ENCODE peak calls at places on chromosomes 5 and 9, in four cellular contexts. One of them, this sample, is unnamed.

GRCh38 chr5:147479431-147479830 is 30.4 kb downstream of the DPYSL3 start:
- DNase-seq in H9: no peak
- DNase-seq in IMR-90: no peak
- DNase-seq in H1: no peak
- DNase-seq in this sample: peak

GRCh38 chr5:173953528-173954090 is 35.4 kb upstream of the C5orf47 start:
- DNase-seq in H9: no peak
- DNase-seq in IMR-90: peak
- DNase-seq in H1: no peak
- DNase-seq in this sample: no peak

GRCh38 chr5:476102-476813 is 33.3 kb downstream of the EXOC3 start:
- DNase-seq in H9: no peak
- DNase-seq in IMR-90: no peak
- DNase-seq in H1: no peak
- DNase-seq in this sample: no peak

GRCh38 chr9:98142182-98142924 is 23.3 kb upstream of the TRIM14 start:
- DNase-seq in H9: no peak
- DNase-seq in IMR-90: no peak
- DNase-seq in H1: no peak
- DNase-seq in this sample: peak

GRCh38 chr5:56534102-56534501 is 281.2 kb upstream of the MAP3K1 start:
- DNase-seq in H9: no peak
- DNase-seq in IMR-90: no peak
- DNase-seq in H1: no peak
- DNase-seq in this sample: peak

GRCh38 chr9:127541865-127542264 is 70.2 kb upstream of the STXBP1 start:
- DNase-seq in H9: no peak
- DNase-seq in IMR-90: no peak
- DNase-seq in H1: no peak
- DNase-seq in this sample: no peak

GRCh38 chr9:17578911-17579793 is at the start of gene SH3GL2:
- DNase-seq in H9: peak
- DNase-seq in IMR-90: peak
- DNase-seq in H1: peak
- DNase-seq in this sample: peak

GRCh38 chr9:135300346-135301141 is 179.0 kb upstream of the PPP1R26 start:
- DNase-seq in H9: no peak
- DNase-seq in IMR-90: no peak
- DNase-seq in H1: peak
- DNase-seq in this sample: peak

GRCh38 chr5:169201597-169201996 is 99.3 kb downstream of the SLIT3 start:
- DNase-seq in H9: no peak
- DNase-seq in IMR-90: no peak
- DNase-seq in H1: no peak
- DNase-seq in this sample: no peak

GRCh38 chr9:131739192-131739961 is 499 bp downstream of the RAPGEF1 start:
- DNase-seq in H9: no peak
- DNase-seq in IMR-90: no peak
- DNase-seq in H1: peak
- DNase-seq in this sample: peak

GRCh38 chr5:72383280-72384205 is 63.4 kb downstream of the PTCD2 start:
- DNase-seq in H9: no peak
- DNase-seq in IMR-90: peak
- DNase-seq in H1: no peak
- DNase-seq in this sample: peak

GRCh38 chr9:97703437-97704326 is 6.5 kb upstream of the XPA start:
- DNase-seq in H9: no peak
- DNase-seq in IMR-90: peak
- DNase-seq in H1: no peak
- DNase-seq in this sample: peak

GRCh38 chr9:122251351-122251750 is 13.3 kb downstream of the RBM18 start:
- DNase-seq in H9: no peak
- DNase-seq in IMR-90: no peak
- DNase-seq in H1: no peak
- DNase-seq in this sample: no peak

GRCh38 chr9:35070823-35071813 is 1.3 kb downstream of the VCP start:
- DNase-seq in H9: no peak
- DNase-seq in IMR-90: peak
- DNase-seq in H1: no peak
- DNase-seq in this sample: peak

GRCh38 chr9:130860458-130861316 is 25.6 kb downstream of the ABL1 start:
- DNase-seq in H9: no peak
- DNase-seq in IMR-90: peak
- DNase-seq in H1: no peak
- DNase-seq in this sample: peak

GRCh38 chr9:68978054-68978453 is 35.9 kb downstream of the PRKACG start:
- DNase-seq in H9: no peak
- DNase-seq in IMR-90: no peak
- DNase-seq in H1: no peak
- DNase-seq in this sample: no peak

GRCh38 chr5:41270423-41271251 is 57.3 kb upstream of the C6 start:
- DNase-seq in H9: no peak
- DNase-seq in IMR-90: peak
- DNase-seq in H1: no peak
- DNase-seq in this sample: peak

GRCh38 chr9:77793909-77794308 is 145.8 kb upstream of the GNA14 start:
- DNase-seq in H9: no peak
- DNase-seq in IMR-90: peak
- DNase-seq in H1: no peak
- DNase-seq in this sample: no peak

GRCh38 chr5:175115831-175116230 is 328.2 kb downstream of the DRD1 start:
- DNase-seq in H9: no peak
- DNase-seq in IMR-90: no peak
- DNase-seq in H1: no peak
- DNase-seq in this sample: peak

GRCh38 chr5:57626703-57627102 is 144.1 kb upstream of the ACTBL2 start:
- DNase-seq in H9: no peak
- DNase-seq in IMR-90: no peak
- DNase-seq in H1: no peak
- DNase-seq in this sample: no peak

GRCh38 chr9:33170464-33171156 is 3.5 kb upstream of the B4GALT1 start:
- DNase-seq in H9: peak
- DNase-seq in IMR-90: no peak
- DNase-seq in H1: no peak
- DNase-seq in this sample: peak

GRCh38 chr5:139733289-139733688 is 62.3 kb upstream of the PSD2 start:
- DNase-seq in H9: no peak
- DNase-seq in IMR-90: no peak
- DNase-seq in H1: no peak
- DNase-seq in this sample: no peak

GRCh38 chr5:107893642-107894041 is 222.9 kb upstream of the EFNA5 start:
- DNase-seq in H9: no peak
- DNase-seq in IMR-90: peak
- DNase-seq in H1: no peak
- DNase-seq in this sample: no peak

GRCh38 chr5:6705088-6705487 is 8.1 kb upstream of the TENT4A start:
- DNase-seq in H9: no peak
- DNase-seq in IMR-90: no peak
- DNase-seq in H1: no peak
- DNase-seq in this sample: no peak

GRCh38 chr9:82091610-82092009 is 103.0 kb downstream of the SPATA31D1 start:
- DNase-seq in H9: no peak
- DNase-seq in IMR-90: no peak
- DNase-seq in H1: no peak
- DNase-seq in this sample: no peak
- H3K9ac ChIP-seq in H9: no peak
- H3K9ac ChIP-seq in IMR-90: no peak
- H3K9ac ChIP-seq in H1: no peak
- H3K9ac ChIP-seq in this sample: no peak

DNA sequence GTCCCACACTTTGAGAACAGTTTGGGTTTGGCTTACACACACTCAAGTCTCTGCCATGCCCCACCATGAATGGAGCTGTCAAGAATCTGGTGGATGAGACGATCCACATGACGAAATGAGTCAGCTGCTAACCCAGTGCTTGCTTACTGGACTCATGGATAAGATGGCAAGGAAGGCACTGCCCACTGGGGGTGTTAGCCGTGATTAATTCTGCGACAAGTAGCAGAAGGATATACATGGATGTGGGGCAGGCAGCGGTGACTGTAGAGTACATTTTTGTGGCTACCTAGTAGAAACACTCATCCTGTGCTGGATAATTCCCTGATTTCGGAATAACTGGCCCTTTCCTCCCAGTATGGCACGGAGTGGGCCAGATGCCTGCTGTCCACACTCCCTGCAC is 77.5 kb downstream of the SPATA31C2 start:
- DNase-seq in H9: no peak
- DNase-seq in IMR-90: no peak
- DNase-seq in H1: no peak
- DNase-seq in this sample: no peak
- H3K56ac ChIP-seq in H9: no peak
- H3K56ac ChIP-seq in IMR-90: no peak
- H3K56ac ChIP-seq in H1: no peak
- H3K56ac ChIP-seq in this sample: no peak

GRCh38 chr9:137205126-137206069 is at the start of the genes NDOR1 and TMEM203:
- DNase-seq in H9: peak
- DNase-seq in IMR-90: peak
- DNase-seq in H1: peak
- DNase-seq in this sample: peak
- H3K23ac ChIP-seq in H9: no peak
- H3K23ac ChIP-seq in IMR-90: peak
- H3K23ac ChIP-seq in H1: no peak
- H3K23ac ChIP-seq in this sample: no peak

GRCh38 chr5:68352166-68352565 is 136.6 kb downstream of the PIK3R1 start:
- DNase-seq in H9: no peak
- DNase-seq in IMR-90: no peak
- DNase-seq in H1: no peak
- DNase-seq in this sample: no peak
- H3K9ac ChIP-seq in H9: no peak
- H3K9ac ChIP-seq in IMR-90: no peak
- H3K9ac ChIP-seq in H1: no peak
- H3K9ac ChIP-seq in this sample: no peak

DNA sequence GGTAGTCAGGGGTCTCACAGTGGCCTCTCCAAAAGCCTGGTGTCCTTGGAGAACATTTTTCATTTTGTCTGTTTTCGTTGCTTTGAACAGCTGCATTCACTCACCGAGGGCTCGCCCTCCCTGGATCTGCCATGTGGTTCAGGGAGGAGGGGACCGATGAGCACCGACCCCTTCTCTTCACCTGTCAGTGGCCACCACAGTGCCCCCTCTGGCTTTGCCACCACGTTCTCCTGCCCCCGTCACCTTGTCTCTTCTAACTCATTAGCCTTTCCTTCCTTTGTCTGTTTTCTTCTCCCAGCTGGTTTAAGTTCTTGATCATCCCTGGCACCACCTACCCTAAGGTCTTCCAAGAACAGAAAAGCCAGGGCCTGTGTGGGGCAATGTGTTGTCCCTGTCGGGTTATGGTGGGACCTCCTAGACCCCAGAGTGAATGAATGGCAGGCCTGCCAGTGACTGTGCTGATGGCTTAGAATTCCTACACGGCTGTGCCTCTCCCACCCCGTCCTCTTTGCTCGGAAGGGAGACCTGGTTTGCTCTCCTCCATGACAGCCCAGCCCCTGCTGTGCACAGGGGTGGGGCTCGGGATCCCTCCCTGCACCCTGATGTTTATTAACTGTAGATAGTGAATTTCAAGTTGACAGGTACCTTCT is 90.0 kb downstream of the ANKRD33B start:
- DNase-seq in H9: no peak
- DNase-seq in IMR-90: no peak
- DNase-seq in H1: no peak
- DNase-seq in this sample: no peak
- H3K56ac ChIP-seq in H9: no peak
- H3K56ac ChIP-seq in IMR-90: no peak
- H3K56ac ChIP-seq in H1: no peak
- H3K56ac ChIP-seq in this sample: no peak

DNA sequence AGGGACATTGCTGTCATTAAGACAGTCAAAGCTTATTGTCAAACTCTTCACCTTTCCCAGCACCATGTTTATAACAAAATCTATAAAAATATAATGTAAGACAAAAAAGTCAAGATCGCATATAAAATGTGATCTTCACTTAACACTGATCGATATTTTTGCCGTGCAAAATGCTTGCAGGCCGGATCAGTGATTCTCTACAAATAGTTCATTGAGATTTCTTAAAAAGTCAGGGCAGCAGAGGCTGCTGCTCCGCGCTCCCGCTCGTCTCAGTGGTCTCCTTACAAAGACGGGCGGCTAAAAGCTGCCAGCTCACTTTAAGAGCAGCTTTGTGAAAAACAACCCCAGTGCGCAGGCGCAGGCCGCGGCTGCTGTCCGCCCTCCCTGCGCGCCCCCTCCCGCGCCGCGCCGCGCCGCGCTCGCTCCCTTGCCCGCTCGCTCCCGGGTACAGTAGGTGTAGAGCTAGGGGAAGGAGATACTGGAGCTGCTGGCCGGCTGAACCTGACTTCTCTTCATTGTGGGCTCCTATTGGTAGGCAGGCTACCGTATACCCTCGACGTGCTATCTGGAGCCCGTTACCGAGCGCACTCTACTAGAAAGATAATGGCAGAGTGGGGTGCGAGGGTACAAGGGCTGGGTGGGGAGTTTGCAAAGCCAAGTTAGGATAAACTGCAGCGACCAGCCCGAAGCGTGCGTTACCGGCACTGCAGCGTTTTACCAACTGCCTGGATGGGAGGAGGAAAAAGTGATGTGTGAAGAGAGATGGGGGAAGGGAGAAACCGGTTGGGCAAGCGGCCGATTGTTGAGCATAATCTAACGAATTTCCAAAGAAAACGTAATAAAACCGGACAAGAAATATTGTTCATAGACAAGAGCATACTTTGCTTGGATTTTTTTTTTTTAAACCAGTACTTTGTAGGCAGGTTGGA is at the start of gene ARRDC3:
- DNase-seq in H9: peak
- DNase-seq in IMR-90: peak
- DNase-seq in H1: peak
- DNase-seq in this sample: peak
- H3K23ac ChIP-seq in H9: no peak
- H3K23ac ChIP-seq in IMR-90: peak
- H3K23ac ChIP-seq in H1: no peak
- H3K23ac ChIP-seq in this sample: no peak

GRCh38 chr5:1890296-1890695 is 7.6 kb upstream of the IRX4 start:
- DNase-seq in H9: no peak
- DNase-seq in IMR-90: no peak
- DNase-seq in H1: no peak
- DNase-seq in this sample: no peak
- H3K9ac ChIP-seq in H9: no peak
- H3K9ac ChIP-seq in IMR-90: no peak
- H3K9ac ChIP-seq in H1: no peak
- H3K9ac ChIP-seq in this sample: no peak

GRCh38 chr9:100999914-101000540 is 28.5 kb upstream of the PLPPR1 start:
- DNase-seq in H9: no peak
- DNase-seq in IMR-90: no peak
- DNase-seq in H1: no peak
- DNase-seq in this sample: no peak
- H3K56ac ChIP-seq in H9: no peak
- H3K56ac ChIP-seq in IMR-90: no peak
- H3K56ac ChIP-seq in H1: no peak
- H3K56ac ChIP-seq in this sample: no peak